ENCODE peak calls at places on chromosomes 3 and 15, in four cellular contexts. One of them, this sample, is unnamed.

GRCh38 chr15:40500584-40501330 is 30.0 kb downstream of the CHST14 start:
- DNase-seq in tibial artery: no peak
- DNase-seq in adrenal gland: no peak
- DNase-seq in H1: no peak
- DNase-seq in this sample: no peak

GRCh38 chr3:197001972-197002700 is 27.5 kb downstream of the MELTF start:
- DNase-seq in H1: no peak
- DNase-seq in adrenal gland: no peak
- DNase-seq in tibial artery: no peak
- DNase-seq in this sample: no peak

GRCh38 chr3:13027154-13027553 is 46.1 kb downstream of the IQSEC1 start:
- DNase-seq in tibial artery: no peak
- DNase-seq in H1: no peak
- DNase-seq in adrenal gland: no peak
- DNase-seq in this sample: no peak

GRCh38 chr15:44084171-44084570 is 110.9 kb downstream of the FRMD5 start:
- DNase-seq in tibial artery: no peak
- DNase-seq in H1: no peak
- DNase-seq in adrenal gland: no peak
- DNase-seq in this sample: no peak

GRCh38 chr3:161148832-161149475 is 43.8 kb upstream of the B3GALNT1 start:
- DNase-seq in tibial artery: no peak
- DNase-seq in H1: no peak
- DNase-seq in adrenal gland: no peak
- DNase-seq in this sample: no peak

GRCh38 chr3:72036899-72037298 is 252.0 kb upstream of the PROK2 start:
- DNase-seq in adrenal gland: no peak
- DNase-seq in tibial artery: no peak
- DNase-seq in H1: no peak
- DNase-seq in this sample: no peak

GRCh38 chr15:74571191-74571590 is 30.2 kb downstream of the ARID3B start:
- DNase-seq in tibial artery: no peak
- DNase-seq in H1: no peak
- DNase-seq in adrenal gland: no peak
- DNase-seq in this sample: no peak

GRCh38 chr3:136751259-136752045 is 726 bp downstream of the STAG1 start:
- DNase-seq in H1: peak; percentile 75
- DNase-seq in tibial artery: peak; percentile 67
- DNase-seq in adrenal gland: peak; percentile 89
- DNase-seq in this sample: no peak

GRCh38 chr3:111302073-111302472 is 230.5 kb downstream of the NECTIN3 start:
- DNase-seq in H1: no peak
- DNase-seq in adrenal gland: no peak
- DNase-seq in tibial artery: no peak
- DNase-seq in this sample: no peak

GRCh38 chr15:96324192-96324895 is 6.2 kb upstream of the NR2F2 start:
- DNase-seq in tibial artery: peak; percentile 52
- DNase-seq in adrenal gland: peak; percentile 57
- DNase-seq in H1: no peak
- DNase-seq in this sample: no peak

GRCh38 chr3:192847918-192848317 is 69.7 kb downstream of the MB21D2 start:
- DNase-seq in tibial artery: no peak
- DNase-seq in H1: no peak
- DNase-seq in adrenal gland: no peak
- DNase-seq in this sample: no peak

GRCh38 chr3:87076951-87077350 is 86.0 kb upstream of the VGLL3 start:
- DNase-seq in H1: no peak
- DNase-seq in tibial artery: no peak
- DNase-seq in adrenal gland: no peak
- DNase-seq in this sample: peak; percentile 41

GRCh38 chr3:12371525-12372140 is 82.8 kb downstream of the PPARG start:
- DNase-seq in tibial artery: no peak
- DNase-seq in H1: no peak
- DNase-seq in adrenal gland: no peak
- DNase-seq in this sample: no peak

GRCh38 chr15:37891754-37892368 is 42.6 kb upstream of the TMCO5A start:
- DNase-seq in adrenal gland: peak; percentile 53
- DNase-seq in H1: no peak
- DNase-seq in tibial artery: no peak
- DNase-seq in this sample: no peak

GRCh38 chr3:154247806-154248480 is 76.3 kb downstream of the DHX36 start:
- DNase-seq in adrenal gland: no peak
- DNase-seq in tibial artery: no peak
- DNase-seq in H1: no peak
- DNase-seq in this sample: no peak

GRCh38 chr3:66836363-66837152 is 161.5 kb upstream of the KBTBD8 start:
- DNase-seq in tibial artery: no peak
- DNase-seq in adrenal gland: no peak
- DNase-seq in H1: no peak
- DNase-seq in this sample: no peak

GRCh38 chr15:68561146-68561545 is 17.6 kb upstream of the CORO2B start:
- DNase-seq in H1: peak; percentile 43
- DNase-seq in tibial artery: no peak
- DNase-seq in adrenal gland: no peak
- DNase-seq in this sample: no peak

GRCh38 chr3:18937574-18937973 is 210.7 kb upstream of the KCNH8 start:
- DNase-seq in H1: no peak
- DNase-seq in tibial artery: no peak
- DNase-seq in adrenal gland: no peak
- DNase-seq in this sample: no peak

GRCh38 chr15:39584662-39585393 is 3.9 kb downstream of the THBS1 start:
- DNase-seq in tibial artery: no peak
- DNase-seq in H1: no peak
- DNase-seq in adrenal gland: no peak
- DNase-seq in this sample: no peak

GRCh38 chr3:68999605-69000004 is 13.9 kb downstream of the EOGT start:
- DNase-seq in adrenal gland: no peak
- DNase-seq in H1: no peak
- DNase-seq in tibial artery: no peak
- DNase-seq in this sample: no peak

GRCh38 chr3:195850857-195851531 is 39.3 kb upstream of the MUC4 start:
- DNase-seq in adrenal gland: peak; percentile 98
- DNase-seq in H1: peak; percentile 92
- DNase-seq in tibial artery: peak; percentile 92
- DNase-seq in this sample: peak; percentile 48

GRCh38 chr3:53464424-53464823 is 30.0 kb upstream of the CACNA1D start:
- DNase-seq in adrenal gland: peak; percentile 88
- DNase-seq in tibial artery: no peak
- DNase-seq in H1: no peak
- DNase-seq in this sample: peak; percentile 42

GRCh38 chr15:88469321-88469720 is 1.8 kb downstream of the MRPS11 start:
- DNase-seq in H1: no peak
- DNase-seq in tibial artery: no peak
- DNase-seq in adrenal gland: no peak
- DNase-seq in this sample: no peak

GRCh38 chr15:88463870-88464532 is 3.2 kb downstream of the MRPL46 start:
- DNase-seq in H1: no peak
- DNase-seq in tibial artery: no peak
- DNase-seq in adrenal gland: no peak
- DNase-seq in this sample: no peak

GRCh38 chr15:88467935-88468528 is 524 bp downstream of the MRPS11 start:
- DNase-seq in adrenal gland: no peak
- DNase-seq in H1: peak; percentile 49
- DNase-seq in tibial artery: no peak
- DNase-seq in this sample: no peak

GRCh38 chr15:88467073-88467934 is at the start of the genes MRPL46 and MRPS11:
- DNase-seq in adrenal gland: peak; percentile 93
- DNase-seq in H1: peak; percentile 95
- DNase-seq in tibial artery: peak; percentile 86
- DNase-seq in this sample: no peak

GRCh38 chr15:88465633-88466219 is 1.5 kb downstream of the MRPL46 start:
- DNase-seq in tibial artery: no peak
- DNase-seq in adrenal gland: peak; percentile 90
- DNase-seq in H1: no peak
- DNase-seq in this sample: no peak
- H3K4me3 ChIP-seq in tibial artery: peak overlapping the region; percentile 71
- H3K4me3 ChIP-seq in adrenal gland: no peak overlapping the region
- H3K4me3 ChIP-seq in H1: peak overlapping the region; percentile 98
- H3K4me3 ChIP-seq in this sample: no peak overlapping the region

GRCh38 chr15:82172506-82172905 is 90.0 kb downstream of the EFL1 start:
- DNase-seq in adrenal gland: no peak
- DNase-seq in H1: no peak
- DNase-seq in tibial artery: no peak
- DNase-seq in this sample: no peak

GRCh38 chr15:82177291-82178010 is 85.1 kb downstream of the EFL1 start:
- DNase-seq in adrenal gland: no peak
- DNase-seq in tibial artery: no peak
- DNase-seq in H1: no peak
- DNase-seq in this sample: no peak

GRCh38 chr15:82176528-82176927 is 86.0 kb downstream of the EFL1 start:
- DNase-seq in tibial artery: no peak
- DNase-seq in adrenal gland: no peak
- DNase-seq in H1: no peak
- DNase-seq in this sample: no peak

GRCh38 chr15:82173108-82173507 is 89.4 kb downstream of the EFL1 start:
- DNase-seq in tibial artery: no peak
- DNase-seq in adrenal gland: no peak
- DNase-seq in H1: no peak
- DNase-seq in this sample: no peak

DNA sequence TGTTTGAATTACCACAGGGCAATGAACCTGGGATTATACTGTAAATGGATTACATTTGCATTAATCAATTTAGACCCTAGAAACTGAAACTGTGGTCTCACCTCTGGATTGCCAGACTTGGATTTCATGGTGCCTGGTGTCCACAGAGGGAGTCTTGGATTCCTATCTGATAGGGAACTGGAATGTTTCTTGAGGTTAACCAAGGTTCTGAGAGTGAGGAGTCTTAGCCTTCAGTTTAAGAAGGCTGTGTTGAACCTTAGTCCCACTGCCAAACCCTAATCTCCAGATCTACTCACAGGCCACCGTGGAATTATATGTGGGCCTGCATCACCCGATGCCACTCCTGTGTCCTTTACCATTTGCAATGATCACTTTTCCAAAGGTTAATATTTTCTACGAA is 88.1 kb downstream of the EFL1 start:
- DNase-seq in tibial artery: no peak
- DNase-seq in adrenal gland: no peak
- DNase-seq in H1: no peak
- DNase-seq in this sample: no peak
- TF ChIP-seq CTCF in tibial artery: no peak
- TF ChIP-seq CTCF in adrenal gland: no peak
- TF ChIP-seq CTCF in H1: no peak
- TF ChIP-seq CTCF in this sample: no peak

DNA sequence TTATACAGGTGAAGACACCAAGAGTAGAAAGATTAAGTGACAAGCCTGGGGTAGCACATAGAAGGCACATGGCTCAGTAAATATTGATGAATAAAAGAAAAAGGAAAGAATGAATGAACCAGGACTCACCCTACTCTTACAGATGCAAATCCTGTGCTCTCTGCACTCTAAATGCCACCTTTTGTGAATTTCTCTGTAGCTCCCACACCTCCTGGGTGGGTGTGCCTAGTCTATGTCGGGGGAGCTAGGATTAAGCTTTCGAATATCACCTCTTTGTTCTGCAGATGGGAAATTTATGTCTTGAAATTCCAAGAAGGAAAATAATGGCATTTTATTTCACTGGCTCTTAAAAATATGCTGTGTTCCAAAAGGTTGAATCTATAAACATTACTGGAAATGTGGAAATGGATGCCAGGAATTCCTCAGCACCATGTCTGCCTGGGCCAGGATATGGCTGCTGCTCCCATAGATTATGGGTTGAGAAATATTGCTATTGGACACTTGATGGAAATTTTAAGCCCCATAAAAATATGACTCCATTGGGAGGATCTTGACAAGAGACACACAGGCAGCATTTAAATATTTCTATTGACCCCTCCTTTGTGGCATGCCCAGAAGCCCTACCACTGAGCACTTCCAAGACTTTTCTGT is 43.3 kb downstream of the CCNB2 start:
- DNase-seq in tibial artery: no peak
- DNase-seq in H1: no peak
- DNase-seq in adrenal gland: no peak
- DNase-seq in this sample: no peak
- H3K36me3 ChIP-seq in tibial artery: peaks cover 78% of the 10 kb centered on the region
- H3K36me3 ChIP-seq in H1: peaks cover 7% of the 10 kb centered on the region
- H3K36me3 ChIP-seq in adrenal gland: peaks cover 9% of the 10 kb centered on the region
- H3K36me3 ChIP-seq in this sample: peaks cover 2% of the 10 kb centered on the region

DNA sequence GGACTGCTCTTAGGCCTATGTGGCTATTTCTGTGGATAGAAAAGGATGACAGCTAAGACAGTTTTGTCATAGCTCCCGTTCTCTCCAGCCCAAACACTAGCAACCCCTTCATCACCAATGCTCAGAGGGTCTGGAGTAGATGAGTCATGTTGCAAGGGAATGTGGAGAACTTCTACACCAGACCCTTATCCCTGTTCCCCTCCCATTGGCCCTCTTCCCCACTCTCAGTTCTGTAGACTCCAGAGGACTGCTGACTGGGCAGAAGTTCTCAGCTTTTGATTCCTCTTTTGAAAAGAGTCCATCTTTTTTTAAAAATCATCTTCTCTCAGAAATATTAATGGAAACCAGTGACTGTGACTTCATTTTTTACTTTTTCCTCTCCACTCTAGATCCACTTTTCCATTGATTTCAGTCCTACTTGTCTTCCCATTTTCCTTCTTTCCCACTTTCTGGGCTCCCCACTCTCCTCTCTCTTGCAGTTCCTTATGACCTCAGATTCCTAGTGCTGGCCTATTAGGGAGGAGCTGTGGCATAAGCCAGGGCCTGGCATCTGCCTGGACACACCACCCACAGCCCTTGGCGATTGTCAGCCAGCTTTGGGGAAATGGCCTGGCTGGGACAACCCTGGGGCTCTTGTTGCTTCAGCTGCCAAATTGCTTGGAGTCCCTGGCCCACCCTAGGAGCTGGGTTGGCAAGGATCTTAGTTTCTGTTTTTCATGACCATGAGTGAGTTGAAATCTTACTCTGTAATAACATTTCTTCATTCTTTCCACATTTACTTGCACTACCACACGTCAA is 2.2 kb upstream of the MYZAP start:
- DNase-seq in adrenal gland: no peak
- DNase-seq in H1: no peak
- DNase-seq in tibial artery: peak; percentile 36
- DNase-seq in this sample: no peak
- H3K4me3 ChIP-seq in adrenal gland: no peak overlapping the region
- H3K4me3 ChIP-seq in H1: no peak overlapping the region
- H3K4me3 ChIP-seq in tibial artery: no peak overlapping the region
- H3K4me3 ChIP-seq in this sample: no peak overlapping the region

DNA sequence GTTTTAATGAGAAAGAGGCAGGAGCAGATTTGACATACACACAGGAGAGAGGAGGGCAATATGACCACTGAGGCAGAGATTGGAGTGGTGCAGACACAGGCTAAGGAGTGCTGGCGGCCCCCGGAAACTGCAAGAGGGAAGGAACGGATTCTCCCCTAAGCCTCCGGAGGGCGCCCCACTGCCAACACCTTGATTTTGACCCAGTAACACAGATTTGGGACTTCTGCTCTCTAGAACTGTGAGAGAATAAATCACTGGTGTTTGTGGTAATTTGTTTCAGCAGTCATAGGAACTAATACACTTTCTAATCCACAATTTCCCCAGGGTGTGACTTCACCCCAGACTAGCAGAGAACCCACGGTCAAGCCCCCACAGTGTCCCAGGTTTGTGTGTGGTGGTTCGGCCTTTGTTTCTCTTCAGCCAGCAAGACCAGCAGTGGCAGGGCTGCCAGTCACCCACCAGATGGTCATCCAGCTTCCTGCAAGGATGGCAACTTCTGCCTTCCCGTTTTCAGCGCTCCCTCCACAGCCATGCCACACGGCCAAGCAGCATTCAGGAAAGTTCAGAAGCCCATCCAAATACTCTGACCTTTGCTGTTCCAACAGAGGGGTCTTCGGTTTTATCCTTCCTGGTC is 23.6 kb upstream of the TSPAN3 start:
- DNase-seq in H1: peak; percentile 74
- DNase-seq in adrenal gland: peak; percentile 38
- DNase-seq in tibial artery: no peak
- DNase-seq in this sample: no peak
- TF ChIP-seq CTCF in H1: peak; percentile 82
- TF ChIP-seq CTCF in adrenal gland: no peak
- TF ChIP-seq CTCF in tibial artery: no peak
- TF ChIP-seq CTCF in this sample: no peak